ENCODE peak calls at places on chromosomes 6 and 20, in seven cellular contexts. T is NCI-H82; M is posterior vena cava; C is CD8-positive, alpha-beta T cell; N is CD8-positive, alpha-beta memory T cell; W is Peyer's patch; O is KBM-7. E is an unnamed sample.

GRCh38 chr20:44137210-44137781 is 49.7 kb downstream of the JPH2 start:
- DNase-seq in W (no peak), C (no peak), M (peak), T (no peak), O (no peak), N (no peak), E (no peak)

GRCh38 chr20:62819494-62820174 is 2.8 kb downstream of the COL9A3 start:
- DNase-seq in C (no peak), W (no peak), T (no peak), M (no peak), N (no peak), O (no peak), E (no peak)

GRCh38 chr6:158220786-158221442 is 52.8 kb downstream of the GTF2H5 start:
- DNase-seq in M (peak), W (peak), C (peak), N (peak), T (peak), O (peak), E (no peak)

GRCh38 chr6:159533016-159533415 is 160.0 kb downstream of the SOD2 start:
- DNase-seq in M (no peak), O (no peak), T (no peak), N (no peak), C (no peak), W (no peak), E (no peak)

GRCh38 chr20:23501926-23502325 is 11.0 kb downstream of the CST8 start:
- DNase-seq in N (no peak), T (no peak), W (no peak), C (no peak), O (no peak), M (no peak), E (no peak)

GRCh38 chr6:35427851-35428321 is 24.3 kb upstream of the FANCE start:
- DNase-seq in O (no peak), T (no peak), C (no peak), N (no peak), W (no peak), M (no peak), E (no peak)

GRCh38 chr20:3681352-3681930 is 369 bp downstream of the ADAM33 start:
- DNase-seq in C (no peak), M (no peak), W (no peak), T (no peak), O (no peak), N (no peak), E (no peak)

GRCh38 chr6:105482227-105482839 is 79.5 kb upstream of the PREP start:
- DNase-seq in M (no peak), T (peak), W (no peak), O (peak), N (no peak), C (no peak), E (no peak)

GRCh38 chr6:15522856-15523529 is 139.8 kb downstream of the DTNBP1 start:
- DNase-seq in M (no peak), T (no peak), N (no peak), W (no peak), O (no peak), C (no peak), E (no peak)

GRCh38 chr6:167079853-167080297 is 43.0 kb upstream of the CCR6 start:
- DNase-seq in W (no peak), T (no peak), O (no peak), N (peak), C (no peak), M (no peak), E (no peak)

GRCh38 chr20:49419785-49420184 is 62.7 kb downstream of the KCNB1 start:
- DNase-seq in N (no peak), W (no peak), T (no peak), M (peak), C (no peak), O (no peak), E (no peak)

GRCh38 chr6:27407153-27407814 is 18.7 kb downstream of the ZNF391 start:
- DNase-seq in C (no peak), W (no peak), N (no peak), M (no peak), T (no peak), O (no peak), E (no peak)

GRCh38 chr20:47561175-47561574 is 59.5 kb downstream of the NCOA3 start:
- DNase-seq in W (no peak), C (no peak), N (no peak), O (no peak), M (no peak), T (peak), E (no peak)

GRCh38 chr20:25309395-25310267 is 61.7 kb downstream of the PYGB start:
- DNase-seq in C (no peak), M (peak), O (no peak), W (peak), T (no peak), N (no peak), E (no peak)

GRCh38 chr6:20819774-20820400 is 285.6 kb downstream of the CDKAL1 start:
- DNase-seq in O (no peak), W (no peak), M (no peak), C (no peak), N (no peak), T (no peak), E (no peak)

GRCh38 chr6:152246554-152247337 is 390.4 kb downstream of the SYNE1 start:
- DNase-seq in N (no peak), M (no peak), W (no peak), O (no peak), C (no peak), T (no peak), E (no peak)

GRCh38 chr6:54085526-54085925 is 25.7 kb upstream of the MLIP start:
- DNase-seq in N (no peak), C (no peak), O (no peak), T (no peak), M (no peak), W (no peak), E (no peak)

GRCh38 chr6:43378631-43379030 is 9.2 kb upstream of the ZNF318 start:
- DNase-seq in N (no peak), M (no peak), O (no peak), W (no peak), T (peak), C (no peak), E (no peak)

GRCh38 chr20:62704341-62704948 is 4.2 kb upstream of the NTSR1 start:
- DNase-seq in N (no peak), M (peak), T (peak), O (peak), W (peak), C (no peak), E (no peak)

GRCh38 chr20:52083627-52084232 is 107.8 kb downstream of the ZFP64 start:
- DNase-seq in N (peak), O (peak), M (peak), W (no peak), T (peak), C (peak), E (no peak)

GRCh38 chr20:36971103-36971502 is 19.6 kb upstream of the SAMHD1 start:
- DNase-seq in T (no peak), N (no peak), M (no peak), C (no peak), O (no peak), W (no peak), E (no peak)

GRCh38 chr6:37783025-37783825 is 36.3 kb upstream of the ZFAND3 start:
- DNase-seq in W (no peak), C (no peak), M (no peak), T (no peak), O (no peak), N (no peak), E (no peak)

GRCh38 chr6:116969211-116969863 is 92.3 kb downstream of the RFX6 start:
- DNase-seq in C (no peak), M (no peak), T (peak), N (no peak), W (no peak), O (peak), E (peak)

E was measured in GM18507.